ENCODE peak calls at places on chromosomes 2 and 18, in four cellular contexts. One of them, this sample, is unnamed.

GRCh38 chr2:237165405-237166276 is 80.0 kb downstream of the COPS8 start:
- DNase-seq in neural crest cell: no peak
- DNase-seq in cardiac fibroblast: peak; percentile 70
- DNase-seq in bronchial epithelial cell: peak; percentile 45
- DNase-seq in this sample: no peak

GRCh38 chr2:207792244-207792785 is 22.6 kb upstream of the FZD5 start:
- DNase-seq in bronchial epithelial cell: peak; percentile 86
- DNase-seq in neural crest cell: no peak
- DNase-seq in cardiac fibroblast: peak; percentile 80
- DNase-seq in this sample: no peak

GRCh38 chr2:103902347-103902746 is 951.6 kb upstream of the POU3F3 start:
- DNase-seq in neural crest cell: no peak
- DNase-seq in cardiac fibroblast: no peak
- DNase-seq in bronchial epithelial cell: no peak
- DNase-seq in this sample: no peak

GRCh38 chr2:222713007-222713406 is 41.5 kb downstream of the MOGAT1 start:
- DNase-seq in cardiac fibroblast: peak; percentile 52
- DNase-seq in neural crest cell: no peak
- DNase-seq in bronchial epithelial cell: no peak
- DNase-seq in this sample: no peak

GRCh38 chr2:220811952-220812570 is 760.0 kb downstream of the EPHA4 start:
- DNase-seq in neural crest cell: no peak
- DNase-seq in bronchial epithelial cell: peak; percentile 81
- DNase-seq in cardiac fibroblast: peak; percentile 20
- DNase-seq in this sample: no peak

GRCh38 chr2:174874081-174874480 is 109.8 kb upstream of the CHRNA1 start:
- DNase-seq in bronchial epithelial cell: no peak
- DNase-seq in cardiac fibroblast: peak; percentile 29
- DNase-seq in neural crest cell: no peak
- DNase-seq in this sample: no peak

GRCh38 chr2:85889648-85890281 is 975 bp upstream of the ST3GAL5 start:
- DNase-seq in neural crest cell: no peak
- DNase-seq in bronchial epithelial cell: peak; percentile 15
- DNase-seq in cardiac fibroblast: no peak
- DNase-seq in this sample: no peak

GRCh38 chr2:141271346-141271745 is 859.5 kb downstream of the LRP1B start:
- DNase-seq in cardiac fibroblast: no peak
- DNase-seq in neural crest cell: no peak
- DNase-seq in bronchial epithelial cell: no peak
- DNase-seq in this sample: no peak

GRCh38 chr2:150732064-150732463 is 244.6 kb upstream of the RND3 start:
- DNase-seq in neural crest cell: no peak
- DNase-seq in bronchial epithelial cell: peak; percentile 79
- DNase-seq in cardiac fibroblast: peak; percentile 75
- DNase-seq in this sample: no peak

GRCh38 chr18:864872-865273 is 39.8 kb upstream of the ADCYAP1 start:
- DNase-seq in cardiac fibroblast: peak; percentile 82
- DNase-seq in bronchial epithelial cell: peak; percentile 48
- DNase-seq in neural crest cell: peak; percentile 67
- DNase-seq in this sample: peak; percentile 49

GRCh38 chr2:201260302-201260800 is at the start of gene CASP8:
- DNase-seq in cardiac fibroblast: peak; percentile 81
- DNase-seq in neural crest cell: no peak
- DNase-seq in bronchial epithelial cell: peak; percentile 67
- DNase-seq in this sample: no peak

GRCh38 chr2:177799531-177799930 is 273.0 kb downstream of the PDE11A start:
- DNase-seq in bronchial epithelial cell: peak; percentile 43
- DNase-seq in cardiac fibroblast: peak; percentile 2
- DNase-seq in neural crest cell: peak; percentile 18
- DNase-seq in this sample: no peak

GRCh38 chr2:217756375-217757107 is 246.3 kb downstream of the TNS1 start:
- DNase-seq in cardiac fibroblast: peak; percentile 52
- DNase-seq in neural crest cell: peak; percentile 96
- DNase-seq in bronchial epithelial cell: peak; percentile 18
- DNase-seq in this sample: peak; percentile 92

GRCh38 chr2:29223851-29224692 is 108.9 kb downstream of the CLIP4 start:
- DNase-seq in cardiac fibroblast: peak; percentile 76
- DNase-seq in neural crest cell: no peak
- DNase-seq in bronchial epithelial cell: peak; percentile 73
- DNase-seq in this sample: no peak

GRCh38 chr2:79223539-79223938 is 64.0 kb upstream of the REG3A start:
- DNase-seq in cardiac fibroblast: no peak
- DNase-seq in neural crest cell: no peak
- DNase-seq in bronchial epithelial cell: no peak
- DNase-seq in this sample: no peak

GRCh38 chr2:233470007-233470687 is 96.4 kb downstream of the USP40 start:
- DNase-seq in neural crest cell: no peak
- DNase-seq in cardiac fibroblast: peak; percentile 13
- DNase-seq in bronchial epithelial cell: no peak
- DNase-seq in this sample: no peak

GRCh38 chr2:127377262-127377661 is 10.5 kb downstream of the MAP3K2 start:
- DNase-seq in neural crest cell: no peak
- DNase-seq in bronchial epithelial cell: no peak
- DNase-seq in cardiac fibroblast: no peak
- DNase-seq in this sample: no peak

GRCh38 chr2:29202819-29203495 is 87.7 kb downstream of the CLIP4 start:
- DNase-seq in cardiac fibroblast: no peak
- DNase-seq in bronchial epithelial cell: no peak
- DNase-seq in neural crest cell: no peak
- DNase-seq in this sample: no peak

GRCh38 chr2:207148025-207148424 is 17.7 kb downstream of the KLF7 start:
- DNase-seq in cardiac fibroblast: peak; percentile 61
- DNase-seq in bronchial epithelial cell: peak; percentile 65
- DNase-seq in neural crest cell: no peak
- DNase-seq in this sample: no peak

GRCh38 chr2:189772212-189772611 is 9.6 kb upstream of the OSGEPL1 start:
- DNase-seq in cardiac fibroblast: no peak
- DNase-seq in bronchial epithelial cell: no peak
- DNase-seq in neural crest cell: no peak
- DNase-seq in this sample: no peak
- TF ChIP-seq CTCF in cardiac fibroblast: no peak
- TF ChIP-seq CTCF in bronchial epithelial cell: no peak
- TF ChIP-seq CTCF in neural crest cell: no peak
- TF ChIP-seq CTCF in this sample: no peak

GRCh38 chr2:54676656-54677055 is 46.8 kb upstream of the EML6 start:
- DNase-seq in bronchial epithelial cell: no peak
- DNase-seq in neural crest cell: no peak
- DNase-seq in cardiac fibroblast: peak; percentile 60
- DNase-seq in this sample: no peak
- TF ChIP-seq CTCF in bronchial epithelial cell: no peak
- TF ChIP-seq CTCF in neural crest cell: no peak
- TF ChIP-seq CTCF in cardiac fibroblast: no peak
- TF ChIP-seq CTCF in this sample: no peak

GRCh38 chr18:11153096-11153495 is 3.7 kb upstream of the PIEZO2 start:
- DNase-seq in neural crest cell: no peak
- DNase-seq in cardiac fibroblast: no peak
- DNase-seq in bronchial epithelial cell: no peak
- DNase-seq in this sample: no peak

GRCh38 chr18:11150271-11150615 is 874 bp upstream of the PIEZO2 start:
- DNase-seq in cardiac fibroblast: no peak
- DNase-seq in neural crest cell: no peak
- DNase-seq in bronchial epithelial cell: no peak
- DNase-seq in this sample: no peak

GRCh38 chr18:11156977-11157376 is 7.6 kb upstream of the PIEZO2 start:
- DNase-seq in cardiac fibroblast: no peak
- DNase-seq in neural crest cell: no peak
- DNase-seq in bronchial epithelial cell: no peak
- DNase-seq in this sample: no peak

GRCh38 chr18:11154983-11155759 is 5.8 kb upstream of the PIEZO2 start:
- DNase-seq in cardiac fibroblast: no peak
- DNase-seq in neural crest cell: no peak
- DNase-seq in bronchial epithelial cell: no peak
- DNase-seq in this sample: no peak

GRCh38 chr18:11154369-11154982 is 5.1 kb upstream of the PIEZO2 start:
- DNase-seq in bronchial epithelial cell: peak; percentile 57
- DNase-seq in cardiac fibroblast: peak; percentile 74
- DNase-seq in neural crest cell: no peak
- DNase-seq in this sample: no peak
- TF ChIP-seq CTCF in bronchial epithelial cell: peak; percentile 24
- TF ChIP-seq CTCF in cardiac fibroblast: peak; percentile 33
- TF ChIP-seq CTCF in neural crest cell: peak; percentile 77
- TF ChIP-seq CTCF in this sample: peak; percentile 44

DNA sequence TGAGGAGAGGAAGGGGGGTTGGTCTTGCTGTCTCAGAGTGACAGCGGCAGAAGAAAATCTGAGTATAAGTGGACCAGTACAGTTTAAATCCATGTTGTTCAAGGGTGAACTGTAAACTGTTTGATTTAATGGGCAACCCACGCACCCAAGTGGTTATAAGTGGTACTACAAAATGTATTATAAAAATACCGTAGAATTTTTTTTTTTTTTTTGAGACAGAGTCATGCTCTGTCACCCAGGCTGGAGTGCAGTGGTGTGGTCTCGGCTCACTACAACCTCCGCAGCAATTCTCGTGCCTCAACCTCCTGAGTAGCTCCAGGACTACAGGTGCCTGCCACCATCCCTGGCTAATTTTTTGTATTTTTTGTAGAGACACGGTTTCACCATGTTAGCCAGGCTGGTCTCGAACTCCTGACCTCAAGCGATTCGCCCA is 2.1 kb upstream of the CHCHD5 start:
- DNase-seq in cardiac fibroblast: peak; percentile 82
- DNase-seq in neural crest cell: no peak
- DNase-seq in bronchial epithelial cell: peak; percentile 66
- DNase-seq in this sample: no peak
- TF ChIP-seq CTCF in cardiac fibroblast: peak; percentile 47
- TF ChIP-seq CTCF in neural crest cell: peak; percentile 71
- TF ChIP-seq CTCF in bronchial epithelial cell: peak; percentile 30
- TF ChIP-seq CTCF in this sample: peak; percentile 95

GRCh38 chr2:238685713-238686112 is 162.2 kb upstream of the TWIST2 start:
- DNase-seq in bronchial epithelial cell: no peak
- DNase-seq in neural crest cell: no peak
- DNase-seq in cardiac fibroblast: no peak
- DNase-seq in this sample: no peak
- TF ChIP-seq CTCF in bronchial epithelial cell: no peak
- TF ChIP-seq CTCF in neural crest cell: no peak
- TF ChIP-seq CTCF in cardiac fibroblast: no peak
- TF ChIP-seq CTCF in this sample: no peak

GRCh38 chr18:74567805-74568204 is 29.9 kb upstream of the ZNF407 start:
- DNase-seq in cardiac fibroblast: no peak
- DNase-seq in bronchial epithelial cell: no peak
- DNase-seq in neural crest cell: no peak
- DNase-seq in this sample: no peak
- TF ChIP-seq CTCF in cardiac fibroblast: no peak
- TF ChIP-seq CTCF in bronchial epithelial cell: no peak
- TF ChIP-seq CTCF in neural crest cell: no peak
- TF ChIP-seq CTCF in this sample: no peak

DNA sequence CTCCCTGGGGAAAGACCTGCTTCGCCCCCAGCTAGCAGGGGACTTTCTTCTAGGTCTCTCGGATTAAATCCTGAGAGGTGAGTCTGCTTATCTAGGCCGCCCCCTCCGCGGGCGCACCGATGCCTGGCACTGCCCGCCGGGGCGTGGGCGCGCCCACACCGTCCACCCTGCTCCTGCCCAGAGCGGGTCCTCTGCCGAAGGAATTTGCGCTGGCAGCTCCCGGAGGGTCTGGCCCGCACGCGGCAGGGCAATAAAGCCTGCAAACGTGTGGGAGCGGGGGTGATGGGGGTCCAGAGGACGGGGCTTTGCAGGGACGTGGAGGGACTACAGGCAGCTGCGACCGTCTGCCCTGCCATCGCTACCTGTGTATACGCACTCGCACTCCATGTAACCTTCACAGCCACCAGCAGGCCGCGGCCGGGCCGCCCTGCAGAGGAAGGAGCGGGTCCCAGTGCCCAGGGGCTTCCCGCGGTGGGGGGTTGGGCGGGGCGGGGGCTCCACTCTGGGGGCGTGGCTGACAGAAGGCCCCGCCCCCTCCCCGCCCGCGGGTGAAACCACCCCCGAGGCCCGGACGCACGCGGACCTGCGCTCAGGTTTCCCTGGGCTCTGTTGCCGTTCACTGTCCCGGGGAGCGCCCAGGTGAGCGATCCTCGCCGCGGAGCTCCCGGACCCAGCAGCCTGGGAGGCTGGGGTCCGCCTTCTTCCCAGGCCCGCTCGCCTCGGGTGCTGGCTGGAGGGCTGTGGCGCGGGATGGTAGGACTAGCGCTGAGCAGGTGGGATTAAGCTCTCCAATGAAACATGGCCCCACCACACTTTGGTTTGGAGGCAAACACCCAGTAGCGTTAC is 174.5 kb upstream of the HS6ST1 start:
- DNase-seq in cardiac fibroblast: no peak
- DNase-seq in neural crest cell: no peak
- DNase-seq in bronchial epithelial cell: no peak
- DNase-seq in this sample: no peak
- TF ChIP-seq CTCF in cardiac fibroblast: no peak
- TF ChIP-seq CTCF in neural crest cell: no peak
- TF ChIP-seq CTCF in bronchial epithelial cell: no peak
- TF ChIP-seq CTCF in this sample: no peak

DNA sequence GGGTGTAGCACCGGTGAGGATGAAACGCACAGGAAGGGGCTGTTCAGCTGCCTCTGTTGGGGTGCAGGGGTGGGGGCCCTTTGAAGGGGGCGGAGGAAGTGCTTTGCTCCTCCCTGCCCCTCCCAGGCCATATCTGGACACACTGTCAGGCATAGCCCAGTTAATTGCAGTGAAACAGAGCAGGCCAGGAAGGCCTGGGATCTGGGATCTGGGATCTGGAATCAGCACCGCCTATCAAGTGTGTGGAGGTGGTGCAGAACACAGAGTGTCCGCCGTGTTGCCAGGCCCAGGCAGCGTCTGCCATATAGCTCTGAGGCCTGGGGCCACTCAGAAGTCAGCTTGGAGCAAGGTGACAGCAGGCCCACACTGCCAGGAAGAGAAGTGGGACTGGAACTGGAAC is 119.3 kb upstream of the MSH2 start:
- DNase-seq in bronchial epithelial cell: no peak
- DNase-seq in neural crest cell: no peak
- DNase-seq in cardiac fibroblast: no peak
- DNase-seq in this sample: no peak
- TF ChIP-seq CTCF in bronchial epithelial cell: no peak
- TF ChIP-seq CTCF in neural crest cell: no peak
- TF ChIP-seq CTCF in cardiac fibroblast: no peak
- TF ChIP-seq CTCF in this sample: no peak

GRCh38 chr18:35041752-35042379 is 653 bp downstream of the MAPRE2 start:
- DNase-seq in neural crest cell: no peak
- DNase-seq in cardiac fibroblast: peak; percentile 32
- DNase-seq in bronchial epithelial cell: peak; percentile 15
- DNase-seq in this sample: no peak
- TF ChIP-seq CTCF in neural crest cell: peak; percentile 17
- TF ChIP-seq CTCF in cardiac fibroblast: no peak
- TF ChIP-seq CTCF in bronchial epithelial cell: no peak
- TF ChIP-seq CTCF in this sample: no peak